ENCODE peak calls at places on chromosomes 5 and 9, in four cellular contexts. A is thyroid gland, I is heart right ventricle, L is H9. K is an unnamed sample. For H3K4me1, the result is how much of the 10 kb centered on the place peaks cover.

GRCh38 chr9:37944671-37945481 is 40.9 kb upstream of the SLC25A51 start:
- DNase-seq in L (peak), I (no peak), A (no peak), K (no peak)

GRCh38 chr9:81431662-81432061 is 257.7 kb downstream of the TLE1 start:
- DNase-seq in L (no peak), A (no peak), I (no peak), K (no peak)

GRCh38 chr5:154238776-154239481 is 48.4 kb downstream of the GALNT10 start:
- DNase-seq in I (no peak), L (peak), A (no peak), K (no peak)

GRCh38 chr5:83470920-83471404 is 582 bp upstream of the VCAN start:
- DNase-seq in I (no peak), L (no peak), A (no peak), K (no peak)

GRCh38 chr9:134055981-134056461 is 11.8 kb downstream of the BRD3 start:
- DNase-seq in I (peak), A (peak), L (no peak), K (no peak)

GRCh38 chr5:179235416-179236400 is 109.6 kb downstream of the ADAMTS2 start:
- DNase-seq in I (no peak), A (no peak), L (peak), K (no peak)

GRCh38 chr5:52884453-52884852 is 96.7 kb downstream of the ITGA1 start:
- DNase-seq in L (no peak), A (no peak), I (no peak), K (no peak)

GRCh38 chr5:17216974-17217325 is 481 bp upstream of the BASP1 start:
- DNase-seq in L (peak), I (no peak), A (peak), K (no peak)

GRCh38 chr9:134996591-134997530 is 79.1 kb upstream of the FCN1 start:
- DNase-seq in I (no peak), L (no peak), A (no peak), K (no peak)

GRCh38 chr5:127844631-127845030 is 141.4 kb downstream of the CCDC192 start:
- DNase-seq in L (no peak), I (peak), A (no peak), K (no peak)

GRCh38 chr5:79357401-79357800 is 121.5 kb downstream of the JMY start:
- DNase-seq in I (no peak), L (no peak), A (no peak), K (no peak)

GRCh38 chr9:108296056-108296455 is 559.7 kb downstream of the ACTL7B start:
- DNase-seq in A (no peak), L (no peak), I (no peak), K (no peak)

GRCh38 chr5:40679998-40680681 is 425 bp downstream of the PTGER4 start:
- DNase-seq in A (peak), I (peak), L (peak), K (no peak)

GRCh38 chr9:72356019-72356653 is 8.9 kb downstream of the ZFAND5 start:
- DNase-seq in L (no peak), A (no peak), I (no peak), K (no peak)

GRCh38 chr5:66807743-66808142 is 211.6 kb downstream of the MAST4 start:
- DNase-seq in A (peak), L (no peak), I (no peak), K (no peak)

GRCh38 chr5:92917044-92917443 is 664.0 kb downstream of the NR2F1-AS1 start:
- DNase-seq in A (no peak), L (no peak), I (no peak), K (no peak)

GRCh38 chr5:17880869-17881268 is 246.6 kb downstream of the TAF11L14 start:
- DNase-seq in I (no peak), L (no peak), A (no peak), K (no peak)

GRCh38 chr9:100670719-100671118 is 92.8 kb downstream of the CAVIN4 start:
- DNase-seq in L (no peak), A (peak), I (no peak), K (no peak)

GRCh38 chr9:21294325-21294724 is 10.8 kb downstream of the IFNA5 start:
- DNase-seq in L (no peak), I (no peak), A (no peak), K (no peak)

GRCh38 chr9:81588148-81588874 is 101.0 kb downstream of the TLE1 start:
- DNase-seq in L (no peak), I (no peak), A (peak), K (no peak)

GRCh38 chr5:123350744-123351143 is 72.5 kb downstream of the CEP120 start:
- DNase-seq in A (no peak), I (no peak), L (no peak), K (no peak)

GRCh38 chr9:27198175-27198574 is 89.2 kb downstream of the TEK start:
- DNase-seq in L (no peak), I (no peak), A (peak), K (no peak)

GRCh38 chr5:37730896-37731455 is 108.9 kb downstream of the GDNF start:
- DNase-seq in L (no peak), I (no peak), A (no peak), K (no peak)

GRCh38 chr5:96259211-96259772 is 173.8 kb downstream of the PCSK1 start:
- DNase-seq in L (no peak), A (no peak), I (no peak), K (no peak)

GRCh38 chr5:76849767-76850291 is at the start of gene S100Z:
- DNase-seq in L (no peak), A (no peak), I (no peak), K (no peak)

GRCh38 chr5:145189786-145190185 is 645.4 kb downstream of the PRELID2 start:
- DNase-seq in L (no peak), A (no peak), I (no peak), K (no peak)

GRCh38 chr5:142597546-142598337 is 88.1 kb downstream of the FGF1 start:
- DNase-seq in I (no peak), A (peak), L (peak), K (no peak)

GRCh38 chr5:6372251-6373080 is 5.9 kb downstream of the MED10 start:
- DNase-seq in L (peak), A (no peak), I (no peak), K (no peak)

GRCh38 chr9:100457517-100457916 is 15.4 kb upstream of the TMEFF1 start:
- DNase-seq in L (no peak), I (no peak), A (no peak), K (no peak)

GRCh38 chr9:109117856-109118801 is 1.6 kb downstream of the TMEM245 start:
- DNase-seq in L (no peak), I (no peak), A (peak), K (peak)

GRCh38 chr9:19161257-19162025 is 34.1 kb upstream of the PLIN2 start:
- DNase-seq in A (peak), L (no peak), I (no peak), K (peak)

GRCh38 chr5:9851458-9851857 is 221.3 kb upstream of the TAS2R1 start:
- DNase-seq in I (no peak), L (no peak), A (peak), K (no peak)

GRCh38 chr9:134776080-134776796 is 104.4 kb upstream of the FCN2 start:
- DNase-seq in I (no peak), L (no peak), A (no peak), K (no peak)

GRCh38 chr9:34552986-34553385 is 30.2 kb upstream of the ENHO start:
- DNase-seq in I (no peak), A (no peak), L (no peak), K (no peak)

GRCh38 chr9:131618785-131619184 is 73.5 kb downstream of the PRRT1B start:
- DNase-seq in A (no peak), I (no peak), L (no peak), K (no peak)
- H3K4me1 ChIP-seq in A (under half), I (under half), L (under half), K (under half)

GRCh38 chr5:149881069-149881622 is 63.4 kb downstream of the PDE6A start:
- DNase-seq in A (no peak), I (no peak), L (no peak), K (no peak)
- H3K4me1 ChIP-seq in A (under half), I (under half), L (under half), K (under half)

DNA sequence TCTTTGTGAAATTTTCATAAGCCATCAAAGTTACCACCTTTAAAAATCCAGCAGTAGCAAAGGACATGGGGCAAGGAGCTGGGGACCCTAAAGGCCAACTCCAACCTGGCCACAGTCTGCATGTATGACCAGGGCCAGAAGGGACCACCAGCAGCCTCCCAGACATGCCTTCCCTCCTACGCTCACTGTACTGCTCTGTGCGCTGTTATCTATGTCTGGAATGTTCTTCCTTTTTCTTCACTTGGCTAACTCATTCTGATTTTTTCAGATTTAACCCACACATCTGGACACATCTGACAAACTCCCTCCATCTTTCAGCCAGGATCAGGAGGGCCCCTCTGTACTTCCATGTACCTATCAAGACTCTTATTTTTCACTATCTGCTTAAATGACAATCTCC is 47.6 kb upstream of the TRAF1 start:
- DNase-seq in L (no peak), I (no peak), A (no peak), K (no peak)
- H3K4me1 ChIP-seq in L (under half), I (under half), A (under half), K (under half)

GRCh38 chr5:28269978-28270377 is 1231.6 kb upstream of the CDH9 start:
- DNase-seq in L (no peak), I (no peak), A (no peak), K (no peak)
- H3K4me1 ChIP-seq in L (under half), I (under half), A (under half), K (under half)

DNA sequence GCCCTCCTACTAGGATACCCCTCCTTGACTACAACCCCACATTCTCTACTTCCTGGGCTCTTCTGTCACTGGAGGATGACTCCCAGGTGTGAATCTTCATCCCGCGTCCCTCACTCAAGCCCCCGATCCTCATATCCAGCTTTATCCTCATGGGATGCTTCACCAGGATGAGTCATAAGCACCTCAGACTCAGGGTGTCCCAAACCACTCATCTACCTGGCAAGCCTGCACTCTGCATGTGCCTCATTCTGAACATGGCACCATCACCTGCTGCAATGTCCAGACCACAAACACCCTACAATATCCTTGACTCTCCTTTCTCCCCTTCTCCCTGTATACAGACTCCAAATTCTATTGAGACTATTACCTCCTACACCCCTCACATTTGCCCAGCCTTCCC is 1.5 kb upstream of the TGFBI start:
- DNase-seq in I (no peak), A (no peak), L (no peak), K (no peak)
- H3K4me1 ChIP-seq in I (half or more), A (under half), L (under half), K (under half)

DNA sequence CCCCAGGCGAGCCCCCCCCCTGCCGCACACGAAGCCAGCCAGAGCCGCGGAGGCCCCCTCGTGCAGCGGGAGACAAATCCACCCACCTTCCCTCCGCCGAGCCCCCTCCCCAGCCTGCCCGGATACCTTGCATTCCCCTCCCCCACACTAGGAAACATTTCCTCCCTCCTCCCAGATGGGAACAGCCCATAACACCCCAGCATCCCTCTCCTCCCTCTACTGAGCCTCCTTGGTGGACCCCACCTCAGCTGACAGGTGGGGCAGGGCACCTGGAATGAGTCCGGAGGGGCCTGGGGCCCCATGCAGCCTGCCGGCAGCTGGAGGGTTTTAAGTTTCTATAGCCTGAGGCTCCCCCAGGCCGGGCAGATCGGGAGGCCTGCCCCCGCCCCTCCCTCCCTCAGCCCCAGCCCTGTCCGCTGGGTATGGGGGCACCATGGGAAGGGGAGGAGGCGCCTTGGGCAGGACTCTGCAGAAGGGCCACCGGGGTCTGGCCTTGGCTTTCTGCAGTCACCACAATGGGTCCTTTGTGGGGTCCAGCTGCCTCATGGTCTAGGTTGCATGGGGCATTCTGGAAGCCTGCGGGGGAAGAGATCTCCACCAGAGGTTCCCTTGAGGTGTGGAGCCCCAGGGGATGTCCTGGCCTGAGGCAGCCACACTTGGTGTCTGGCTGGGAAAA is 657 bp downstream of the ERGIC1 start:
- DNase-seq in I (no peak), A (no peak), L (peak), K (no peak)
- H3K4me1 ChIP-seq in I (under half), A (under half), L (under half), K (under half)

GRCh38 chr5:54844905-54845566 is 140.4 kb downstream of the ESM1 start:
- DNase-seq in A (no peak), L (no peak), I (no peak), K (no peak)

GRCh38 chr5:54851449-54851848 is 133.9 kb downstream of the ESM1 start:
- DNase-seq in L (no peak), I (no peak), A (no peak), K (no peak)

GRCh38 chr5:54841481-54841880 is 143.9 kb downstream of the ESM1 start:
- DNase-seq in A (no peak), I (no peak), L (no peak), K (no peak)

GRCh38 chr5:54845567-54845941 is 139.8 kb downstream of the ESM1 start:
- DNase-seq in A (no peak), L (no peak), I (no peak), K (no peak)
- H3K4me1 ChIP-seq in A (under half), L (under half), I (under half), K (under half)